ENCODE peak calls at places on chromosomes 2 and 18, in five cellular contexts. One of them, this sample, is unnamed.

GRCh38 chr18:69995774-69996173 is 48.1 kb upstream of the CD226 start:
- DNase-seq in COR-L47: no peak
- DNase-seq in NCI-H1694: no peak
- DNase-seq in stimulated activated CD8-positive, alpha-beta memory T cell treated with anti-CD3 and anti-CD28 coated beads, Interleukin-7, amount 100 ng/mL, for 24 hours: no peak
- DNase-seq in fibroblast of the conjunctiva: no peak
- DNase-seq in this sample: no peak

GRCh38 chr2:143686585-143687164 is 557.5 kb downstream of the ARHGAP15 start:
- DNase-seq in stimulated activated CD8-positive, alpha-beta memory T cell treated with anti-CD3 and anti-CD28 coated beads, Interleukin-7, amount 100 ng/mL, for 24 hours: no peak
- DNase-seq in COR-L47: peak
- DNase-seq in fibroblast of the conjunctiva: peak
- DNase-seq in NCI-H1694: peak
- DNase-seq in this sample: peak

GRCh38 chr2:46410273-46411244 is 68.8 kb upstream of the TMEM247 start:
- DNase-seq in fibroblast of the conjunctiva: no peak
- DNase-seq in COR-L47: no peak
- DNase-seq in stimulated activated CD8-positive, alpha-beta memory T cell treated with anti-CD3 and anti-CD28 coated beads, Interleukin-7, amount 100 ng/mL, for 24 hours: no peak
- DNase-seq in NCI-H1694: no peak
- DNase-seq in this sample: peak

GRCh38 chr2:173059941-173060575 is 15.6 kb upstream of the MAP3K20 start:
- DNase-seq in COR-L47: no peak
- DNase-seq in stimulated activated CD8-positive, alpha-beta memory T cell treated with anti-CD3 and anti-CD28 coated beads, Interleukin-7, amount 100 ng/mL, for 24 hours: no peak
- DNase-seq in NCI-H1694: no peak
- DNase-seq in fibroblast of the conjunctiva: no peak
- DNase-seq in this sample: no peak

GRCh38 chr2:96923810-96924774 is 54.2 kb upstream of the SEMA4C start:
- DNase-seq in COR-L47: no peak
- DNase-seq in fibroblast of the conjunctiva: no peak
- DNase-seq in NCI-H1694: no peak
- DNase-seq in stimulated activated CD8-positive, alpha-beta memory T cell treated with anti-CD3 and anti-CD28 coated beads, Interleukin-7, amount 100 ng/mL, for 24 hours: peak
- DNase-seq in this sample: no peak

GRCh38 chr2:219178377-219179175 is 501 bp downstream of the RETREG2 start:
- DNase-seq in NCI-H1694: peak
- DNase-seq in COR-L47: no peak
- DNase-seq in fibroblast of the conjunctiva: no peak
- DNase-seq in stimulated activated CD8-positive, alpha-beta memory T cell treated with anti-CD3 and anti-CD28 coated beads, Interleukin-7, amount 100 ng/mL, for 24 hours: peak
- DNase-seq in this sample: peak

GRCh38 chr2:241885701-241886643 is 16.4 kb downstream of the RTP5 start:
- DNase-seq in stimulated activated CD8-positive, alpha-beta memory T cell treated with anti-CD3 and anti-CD28 coated beads, Interleukin-7, amount 100 ng/mL, for 24 hours: no peak
- DNase-seq in NCI-H1694: no peak
- DNase-seq in COR-L47: no peak
- DNase-seq in fibroblast of the conjunctiva: no peak
- DNase-seq in this sample: no peak

GRCh38 chr18:76464281-76465259 is 30.5 kb downstream of the ZNF516 start:
- DNase-seq in COR-L47: no peak
- DNase-seq in fibroblast of the conjunctiva: no peak
- DNase-seq in NCI-H1694: no peak
- DNase-seq in stimulated activated CD8-positive, alpha-beta memory T cell treated with anti-CD3 and anti-CD28 coated beads, Interleukin-7, amount 100 ng/mL, for 24 hours: no peak
- DNase-seq in this sample: no peak

GRCh38 chr2:33104052-33104623 is 157.4 kb downstream of the LTBP1 start:
- DNase-seq in fibroblast of the conjunctiva: no peak
- DNase-seq in NCI-H1694: no peak
- DNase-seq in COR-L47: no peak
- DNase-seq in stimulated activated CD8-positive, alpha-beta memory T cell treated with anti-CD3 and anti-CD28 coated beads, Interleukin-7, amount 100 ng/mL, for 24 hours: no peak
- DNase-seq in this sample: no peak

GRCh38 chr18:13474336-13474735 is 252.0 kb downstream of the FAM210A start:
- DNase-seq in fibroblast of the conjunctiva: no peak
- DNase-seq in NCI-H1694: no peak
- DNase-seq in stimulated activated CD8-positive, alpha-beta memory T cell treated with anti-CD3 and anti-CD28 coated beads, Interleukin-7, amount 100 ng/mL, for 24 hours: no peak
- DNase-seq in COR-L47: no peak
- DNase-seq in this sample: no peak

GRCh38 chr2:10500601-10501361 is 52.7 kb upstream of the ODC1 start:
- DNase-seq in stimulated activated CD8-positive, alpha-beta memory T cell treated with anti-CD3 and anti-CD28 coated beads, Interleukin-7, amount 100 ng/mL, for 24 hours: no peak
- DNase-seq in NCI-H1694: no peak
- DNase-seq in fibroblast of the conjunctiva: no peak
- DNase-seq in COR-L47: no peak
- DNase-seq in this sample: no peak

GRCh38 chr2:50395510-50396300 is 636.2 kb downstream of the NRXN1 start:
- DNase-seq in fibroblast of the conjunctiva: no peak
- DNase-seq in stimulated activated CD8-positive, alpha-beta memory T cell treated with anti-CD3 and anti-CD28 coated beads, Interleukin-7, amount 100 ng/mL, for 24 hours: no peak
- DNase-seq in NCI-H1694: no peak
- DNase-seq in COR-L47: no peak
- DNase-seq in this sample: no peak

GRCh38 chr2:88127638-88127887 is 299 bp downstream of the FABP1 start:
- DNase-seq in NCI-H1694: no peak
- DNase-seq in COR-L47: no peak
- DNase-seq in stimulated activated CD8-positive, alpha-beta memory T cell treated with anti-CD3 and anti-CD28 coated beads, Interleukin-7, amount 100 ng/mL, for 24 hours: no peak
- DNase-seq in fibroblast of the conjunctiva: no peak
- DNase-seq in this sample: no peak

GRCh38 chr2:164538250-164538866 is 82.9 kb downstream of the GRB14 start:
- DNase-seq in COR-L47: peak
- DNase-seq in stimulated activated CD8-positive, alpha-beta memory T cell treated with anti-CD3 and anti-CD28 coated beads, Interleukin-7, amount 100 ng/mL, for 24 hours: no peak
- DNase-seq in fibroblast of the conjunctiva: peak
- DNase-seq in NCI-H1694: peak
- DNase-seq in this sample: peak

GRCh38 chr2:30446602-30447148 is 371 bp upstream of the LCLAT1 start:
- DNase-seq in COR-L47: no peak
- DNase-seq in fibroblast of the conjunctiva: no peak
- DNase-seq in NCI-H1694: no peak
- DNase-seq in stimulated activated CD8-positive, alpha-beta memory T cell treated with anti-CD3 and anti-CD28 coated beads, Interleukin-7, amount 100 ng/mL, for 24 hours: no peak
- DNase-seq in this sample: no peak

GRCh38 chr2:44935854-44936185 is 5.7 kb upstream of the SIX3 start:
- DNase-seq in stimulated activated CD8-positive, alpha-beta memory T cell treated with anti-CD3 and anti-CD28 coated beads, Interleukin-7, amount 100 ng/mL, for 24 hours: no peak
- DNase-seq in NCI-H1694: no peak
- DNase-seq in COR-L47: no peak
- DNase-seq in fibroblast of the conjunctiva: no peak
- DNase-seq in this sample: no peak

GRCh38 chr2:164224007-164224406 is 397.3 kb downstream of the GRB14 start:
- DNase-seq in COR-L47: no peak
- DNase-seq in NCI-H1694: no peak
- DNase-seq in stimulated activated CD8-positive, alpha-beta memory T cell treated with anti-CD3 and anti-CD28 coated beads, Interleukin-7, amount 100 ng/mL, for 24 hours: no peak
- DNase-seq in fibroblast of the conjunctiva: no peak
- DNase-seq in this sample: no peak

GRCh38 chr2:235829726-235830125 is 335.9 kb downstream of the AGAP1 start:
- DNase-seq in stimulated activated CD8-positive, alpha-beta memory T cell treated with anti-CD3 and anti-CD28 coated beads, Interleukin-7, amount 100 ng/mL, for 24 hours: no peak
- DNase-seq in NCI-H1694: no peak
- DNase-seq in COR-L47: no peak
- DNase-seq in fibroblast of the conjunctiva: no peak
- DNase-seq in this sample: no peak

GRCh38 chr2:142030735-142031134 is 100.1 kb downstream of the LRP1B start:
- DNase-seq in stimulated activated CD8-positive, alpha-beta memory T cell treated with anti-CD3 and anti-CD28 coated beads, Interleukin-7, amount 100 ng/mL, for 24 hours: no peak
- DNase-seq in NCI-H1694: no peak
- DNase-seq in fibroblast of the conjunctiva: no peak
- DNase-seq in COR-L47: no peak
- DNase-seq in this sample: no peak

GRCh38 chr2:240149943-240150784 is 9.7 kb upstream of the OTOS start:
- DNase-seq in COR-L47: peak
- DNase-seq in NCI-H1694: peak
- DNase-seq in fibroblast of the conjunctiva: no peak
- DNase-seq in stimulated activated CD8-positive, alpha-beta memory T cell treated with anti-CD3 and anti-CD28 coated beads, Interleukin-7, amount 100 ng/mL, for 24 hours: no peak
- DNase-seq in this sample: peak

GRCh38 chr18:14086459-14087231 is 45.6 kb downstream of the ZNF519 start:
- DNase-seq in NCI-H1694: peak
- DNase-seq in stimulated activated CD8-positive, alpha-beta memory T cell treated with anti-CD3 and anti-CD28 coated beads, Interleukin-7, amount 100 ng/mL, for 24 hours: no peak
- DNase-seq in fibroblast of the conjunctiva: peak
- DNase-seq in COR-L47: peak
- DNase-seq in this sample: peak

GRCh38 chr2:157447031-157447430 is 3.1 kb upstream of the CYTIP start:
- DNase-seq in stimulated activated CD8-positive, alpha-beta memory T cell treated with anti-CD3 and anti-CD28 coated beads, Interleukin-7, amount 100 ng/mL, for 24 hours: no peak
- DNase-seq in COR-L47: no peak
- DNase-seq in NCI-H1694: no peak
- DNase-seq in fibroblast of the conjunctiva: no peak
- DNase-seq in this sample: no peak

GRCh38 chr18:37509600-37509999 is 56.0 kb downstream of the CELF4 start:
- DNase-seq in stimulated activated CD8-positive, alpha-beta memory T cell treated with anti-CD3 and anti-CD28 coated beads, Interleukin-7, amount 100 ng/mL, for 24 hours: no peak
- DNase-seq in COR-L47: no peak
- DNase-seq in NCI-H1694: no peak
- DNase-seq in fibroblast of the conjunctiva: no peak
- DNase-seq in this sample: no peak

GRCh38 chr2:119440873-119441272 is 9.2 kb downstream of the TMEM37 start:
- DNase-seq in stimulated activated CD8-positive, alpha-beta memory T cell treated with anti-CD3 and anti-CD28 coated beads, Interleukin-7, amount 100 ng/mL, for 24 hours: no peak
- DNase-seq in NCI-H1694: no peak
- DNase-seq in COR-L47: no peak
- DNase-seq in fibroblast of the conjunctiva: no peak
- DNase-seq in this sample: no peak

GRCh38 chr2:15169326-15170038 is 391.7 kb downstream of the NBAS start:
- DNase-seq in stimulated activated CD8-positive, alpha-beta memory T cell treated with anti-CD3 and anti-CD28 coated beads, Interleukin-7, amount 100 ng/mL, for 24 hours: no peak
- DNase-seq in COR-L47: no peak
- DNase-seq in fibroblast of the conjunctiva: peak
- DNase-seq in NCI-H1694: no peak
- DNase-seq in this sample: peak

GRCh38 chr2:231883468-231883881 is 42.7 kb downstream of the NPPC start:
- DNase-seq in fibroblast of the conjunctiva: no peak
- DNase-seq in COR-L47: no peak
- DNase-seq in stimulated activated CD8-positive, alpha-beta memory T cell treated with anti-CD3 and anti-CD28 coated beads, Interleukin-7, amount 100 ng/mL, for 24 hours: no peak
- DNase-seq in NCI-H1694: no peak
- DNase-seq in this sample: no peak

GRCh38 chr2:59425292-59425691 is 1128.2 kb downstream of the BCL11A start:
- DNase-seq in COR-L47: no peak
- DNase-seq in stimulated activated CD8-positive, alpha-beta memory T cell treated with anti-CD3 and anti-CD28 coated beads, Interleukin-7, amount 100 ng/mL, for 24 hours: no peak
- DNase-seq in NCI-H1694: no peak
- DNase-seq in fibroblast of the conjunctiva: no peak
- DNase-seq in this sample: no peak

GRCh38 chr2:171134624-171135230 is 26.0 kb downstream of the TLK1 start:
- DNase-seq in NCI-H1694: no peak
- DNase-seq in stimulated activated CD8-positive, alpha-beta memory T cell treated with anti-CD3 and anti-CD28 coated beads, Interleukin-7, amount 100 ng/mL, for 24 hours: no peak
- DNase-seq in COR-L47: no peak
- DNase-seq in fibroblast of the conjunctiva: no peak
- DNase-seq in this sample: no peak

GRCh38 chr2:16650287-16651249 is 15.1 kb downstream of the CYRIA start:
- DNase-seq in COR-L47: no peak
- DNase-seq in fibroblast of the conjunctiva: no peak
- DNase-seq in NCI-H1694: no peak
- DNase-seq in stimulated activated CD8-positive, alpha-beta memory T cell treated with anti-CD3 and anti-CD28 coated beads, Interleukin-7, amount 100 ng/mL, for 24 hours: no peak
- DNase-seq in this sample: peak

GRCh38 chr2:45342-46130 is 769 bp downstream of the FAM110C start:
- DNase-seq in NCI-H1694: no peak
- DNase-seq in stimulated activated CD8-positive, alpha-beta memory T cell treated with anti-CD3 and anti-CD28 coated beads, Interleukin-7, amount 100 ng/mL, for 24 hours: no peak
- DNase-seq in COR-L47: no peak
- DNase-seq in fibroblast of the conjunctiva: no peak
- DNase-seq in this sample: no peak

GRCh38 chr2:217086038-217086522 is 226.2 kb upstream of the TNP1 start:
- DNase-seq in stimulated activated CD8-positive, alpha-beta memory T cell treated with anti-CD3 and anti-CD28 coated beads, Interleukin-7, amount 100 ng/mL, for 24 hours: no peak
- DNase-seq in COR-L47: no peak
- DNase-seq in fibroblast of the conjunctiva: no peak
- DNase-seq in NCI-H1694: no peak
- DNase-seq in this sample: peak

GRCh38 chr18:75282746-75283145 is 72.1 kb downstream of the TSHZ1 start:
- DNase-seq in NCI-H1694: no peak
- DNase-seq in stimulated activated CD8-positive, alpha-beta memory T cell treated with anti-CD3 and anti-CD28 coated beads, Interleukin-7, amount 100 ng/mL, for 24 hours: no peak
- DNase-seq in fibroblast of the conjunctiva: no peak
- DNase-seq in COR-L47: no peak
- DNase-seq in this sample: no peak

GRCh38 chr2:218853766-218854165 is 5.8 kb upstream of the WNT6 start:
- DNase-seq in fibroblast of the conjunctiva: no peak
- DNase-seq in stimulated activated CD8-positive, alpha-beta memory T cell treated with anti-CD3 and anti-CD28 coated beads, Interleukin-7, amount 100 ng/mL, for 24 hours: no peak
- DNase-seq in NCI-H1694: no peak
- DNase-seq in COR-L47: peak
- DNase-seq in this sample: no peak

GRCh38 chr2:120775801-120776589 is 40.3 kb downstream of the GLI2 start:
- DNase-seq in stimulated activated CD8-positive, alpha-beta memory T cell treated with anti-CD3 and anti-CD28 coated beads, Interleukin-7, amount 100 ng/mL, for 24 hours: no peak
- DNase-seq in fibroblast of the conjunctiva: no peak
- DNase-seq in NCI-H1694: no peak
- DNase-seq in COR-L47: no peak
- DNase-seq in this sample: no peak

GRCh38 chr2:45119038-45119437 is 109.8 kb upstream of the SIX2 start:
- DNase-seq in fibroblast of the conjunctiva: no peak
- DNase-seq in NCI-H1694: no peak
- DNase-seq in stimulated activated CD8-positive, alpha-beta memory T cell treated with anti-CD3 and anti-CD28 coated beads, Interleukin-7, amount 100 ng/mL, for 24 hours: no peak
- DNase-seq in COR-L47: no peak
- DNase-seq in this sample: peak

GRCh38 chr2:122519366-122519765 is 763.9 kb downstream of the TSN start:
- DNase-seq in stimulated activated CD8-positive, alpha-beta memory T cell treated with anti-CD3 and anti-CD28 coated beads, Interleukin-7, amount 100 ng/mL, for 24 hours: no peak
- DNase-seq in NCI-H1694: peak
- DNase-seq in fibroblast of the conjunctiva: no peak
- DNase-seq in COR-L47: no peak
- DNase-seq in this sample: no peak

GRCh38 chr18:3791258-3791657 is 341.3 kb downstream of the TGIF1 start:
- DNase-seq in COR-L47: peak
- DNase-seq in fibroblast of the conjunctiva: no peak
- DNase-seq in stimulated activated CD8-positive, alpha-beta memory T cell treated with anti-CD3 and anti-CD28 coated beads, Interleukin-7, amount 100 ng/mL, for 24 hours: no peak
- DNase-seq in NCI-H1694: no peak
- DNase-seq in this sample: no peak